ENCODE peak calls at places on chromosomes 3 and 15, in seven cellular contexts. N is NCI-H774, D is HEK293T, F is H7, M is adrenal gland, H is NAMALWA, T is nephron progenitor cell. G is an unnamed sample.

GRCh38 chr3:130601662-130602061 is 84.7 kb downstream of the COL6A6 start:
- DNase-seq in N (no peak), M (no peak), H (no peak), F (no peak), D (peak; percentile 12), T (no peak), G (no peak)

GRCh38 chr15:63971427-63971805 is 74.9 kb downstream of the DAPK2 start:
- DNase-seq in M (no peak), D (no peak), T (no peak), H (no peak), N (no peak), F (no peak), G (no peak)

GRCh38 chr3:108150200-108150599 is 59.4 kb upstream of the CD47 start:
- DNase-seq in N (no peak), H (no peak), F (no peak), D (no peak), T (no peak), M (no peak), G (no peak)

GRCh38 chr15:42137461-42138261 is 18.8 kb downstream of the PLA2G4F start:
- DNase-seq in H (peak; percentile 71), D (peak; percentile 39), N (peak; percentile 30), T (no peak), M (peak; percentile 53), F (peak; percentile 91), G (peak; percentile 52)

GRCh38 chr3:127043041-127043641 is 60.2 kb downstream of the PLXNA1 start:
- DNase-seq in M (no peak), D (no peak), H (no peak), N (no peak), T (no peak), F (peak; percentile 88), G (no peak)

GRCh38 chr3:178406206-178406605 is 130.0 kb upstream of the KCNMB2 start:
- DNase-seq in D (no peak), T (no peak), H (no peak), F (no peak), M (no peak), N (no peak), G (no peak)

GRCh38 chr3:109642042-109642441 is 304.7 kb upstream of the DPPA4 start:
- DNase-seq in T (no peak), H (no peak), D (no peak), F (no peak), M (no peak), N (no peak), G (no peak)

GRCh38 chr15:66269326-66270090 is 16.0 kb upstream of the MEGF11 start:
- DNase-seq in D (peak; percentile 68), H (no peak), N (peak; percentile 15), F (peak; percentile 50), M (peak; percentile 88), T (peak; percentile 54), G (peak; percentile 24)

GRCh38 chr3:197599089-197599765 is 43.5 kb upstream of the BDH1 start:
- DNase-seq in H (peak; percentile 85), T (peak; percentile 82), N (no peak), F (peak; percentile 92), D (peak; percentile 80), M (peak; percentile 79), G (no peak)

GRCh38 chr3:136070334-136070733 is 104.8 kb downstream of the PPP2R3A start:
- DNase-seq in N (no peak), D (no peak), F (no peak), M (no peak), H (no peak), T (no peak), G (no peak)

GRCh38 chr3:194225988-194226663 is 90.2 kb downstream of the HES1 start:
- DNase-seq in T (no peak), D (no peak), N (no peak), F (no peak), M (no peak), H (no peak), G (no peak)

GRCh38 chr15:75648156-75649000 is 666 bp downstream of the SNX33 start:
- DNase-seq in D (peak; percentile 41), H (no peak), T (peak; percentile 65), F (peak; percentile 93), M (peak; percentile 59), N (no peak), G (no peak)

GRCh38 chr15:70494861-70495571 is 268.3 kb downstream of the UACA start:
- DNase-seq in T (no peak), H (no peak), N (no peak), M (no peak), F (peak; percentile 70), D (no peak), G (no peak)

GRCh38 chr3:38479431-38480092 is 16.6 kb upstream of the EXOG start:
- DNase-seq in D (peak; percentile 63), H (peak; percentile 51), M (peak; percentile 72), N (peak; percentile 0), T (peak; percentile 40), F (peak; percentile 85), G (peak; percentile 50)

GRCh38 chr3:27675287-27675686 is 46.8 kb downstream of the EOMES start:
- DNase-seq in M (no peak), N (no peak), D (no peak), T (no peak), F (no peak), H (no peak), G (no peak)

GRCh38 chr3:25449857-25450256 is 21.8 kb downstream of the RARB start:
- DNase-seq in N (no peak), M (no peak), F (no peak), T (no peak), D (no peak), H (no peak), G (no peak)

GRCh38 chr3:105775368-105775767 is 93.4 kb downstream of the CBLB start:
- DNase-seq in M (no peak), D (no peak), F (no peak), N (no peak), T (no peak), H (no peak), G (no peak)

GRCh38 chr3:156742401-156742800 is 68.0 kb downstream of the TIPARP start:
- DNase-seq in H (no peak), T (no peak), M (no peak), N (peak; percentile 43), D (no peak), F (no peak), G (no peak)

GRCh38 chr3:125207507-125207906 is 5.0 kb downstream of the SLC12A8 start:
- DNase-seq in T (no peak), D (no peak), H (no peak), N (no peak), M (no peak), F (no peak), G (no peak)

GRCh38 chr3:125246237-125246636 is 33.7 kb upstream of the SLC12A8 start:
- DNase-seq in N (no peak), F (no peak), M (no peak), D (no peak), H (no peak), T (no peak), G (no peak)